ENCODE peak calls at places on chromosomes 2 and 18, in six cellular contexts. One of them, this sample, is unnamed. For H3K36me3, the result is how much of the 10 kb centered on the place peaks cover.

GRCh38 chr2:241560883-241561474 is 2.4 kb downstream of the BOK start:
- DNase-seq in GM12878: no peak
- DNase-seq in mucosa of descending colon: no peak
- DNase-seq in SK-N-SH: peak
- DNase-seq in hepatocyte: no peak
- DNase-seq in cardiac muscle cell: no peak
- DNase-seq in this sample: no peak

GRCh38 chr2:99550368-99550767 is 60.6 kb upstream of the REV1 start:
- DNase-seq in SK-N-SH: no peak
- DNase-seq in cardiac muscle cell: no peak
- DNase-seq in mucosa of descending colon: no peak
- DNase-seq in GM12878: no peak
- DNase-seq in hepatocyte: no peak
- DNase-seq in this sample: no peak

GRCh38 chr2:225002656-225003045 is 39.6 kb downstream of the DOCK10 start:
- DNase-seq in cardiac muscle cell: peak
- DNase-seq in hepatocyte: no peak
- DNase-seq in GM12878: peak
- DNase-seq in mucosa of descending colon: no peak
- DNase-seq in SK-N-SH: no peak
- DNase-seq in this sample: peak

GRCh38 chr2:224934542-224935188 is 107.6 kb downstream of the DOCK10 start:
- DNase-seq in GM12878: no peak
- DNase-seq in mucosa of descending colon: no peak
- DNase-seq in hepatocyte: no peak
- DNase-seq in cardiac muscle cell: no peak
- DNase-seq in SK-N-SH: no peak
- DNase-seq in this sample: no peak

GRCh38 chr18:42574871-42575270 is 540.6 kb downstream of the RIT2 start:
- DNase-seq in hepatocyte: no peak
- DNase-seq in GM12878: no peak
- DNase-seq in SK-N-SH: no peak
- DNase-seq in cardiac muscle cell: no peak
- DNase-seq in mucosa of descending colon: no peak
- DNase-seq in this sample: no peak

GRCh38 chr2:62939735-62940491 is 110.7 kb upstream of the OTX1 start:
- DNase-seq in hepatocyte: no peak
- DNase-seq in GM12878: no peak
- DNase-seq in cardiac muscle cell: no peak
- DNase-seq in SK-N-SH: no peak
- DNase-seq in mucosa of descending colon: no peak
- DNase-seq in this sample: no peak

GRCh38 chr2:184031402-184032147 is 566.8 kb upstream of the ZNF804A start:
- DNase-seq in SK-N-SH: no peak
- DNase-seq in hepatocyte: no peak
- DNase-seq in cardiac muscle cell: no peak
- DNase-seq in GM12878: no peak
- DNase-seq in mucosa of descending colon: no peak
- DNase-seq in this sample: no peak

GRCh38 chr18:58758606-58759005 is 87.3 kb downstream of the MALT1 start:
- DNase-seq in mucosa of descending colon: no peak
- DNase-seq in GM12878: no peak
- DNase-seq in cardiac muscle cell: no peak
- DNase-seq in SK-N-SH: no peak
- DNase-seq in hepatocyte: no peak
- DNase-seq in this sample: peak

GRCh38 chr2:109255594-109255993 is 126.6 kb downstream of the SH3RF3 start:
- DNase-seq in GM12878: no peak
- DNase-seq in SK-N-SH: no peak
- DNase-seq in cardiac muscle cell: no peak
- DNase-seq in mucosa of descending colon: no peak
- DNase-seq in hepatocyte: no peak
- DNase-seq in this sample: no peak

GRCh38 chr2:165776013-165776412 is 18.0 kb downstream of the GALNT3 start:
- DNase-seq in mucosa of descending colon: no peak
- DNase-seq in hepatocyte: no peak
- DNase-seq in SK-N-SH: no peak
- DNase-seq in GM12878: no peak
- DNase-seq in cardiac muscle cell: no peak
- DNase-seq in this sample: no peak

GRCh38 chr2:215362562-215362904 is 50.7 kb downstream of the ATIC start:
- DNase-seq in GM12878: no peak
- DNase-seq in SK-N-SH: no peak
- DNase-seq in hepatocyte: no peak
- DNase-seq in mucosa of descending colon: no peak
- DNase-seq in cardiac muscle cell: no peak
- DNase-seq in this sample: no peak

GRCh38 chr2:160288324-160288723 is 88.3 kb upstream of the ITGB6 start:
- DNase-seq in GM12878: no peak
- DNase-seq in mucosa of descending colon: no peak
- DNase-seq in hepatocyte: no peak
- DNase-seq in SK-N-SH: no peak
- DNase-seq in cardiac muscle cell: no peak
- DNase-seq in this sample: no peak

GRCh38 chr2:128064353-128064752 is 26.6 kb upstream of the UGGT1 start:
- DNase-seq in mucosa of descending colon: no peak
- DNase-seq in hepatocyte: no peak
- DNase-seq in SK-N-SH: no peak
- DNase-seq in cardiac muscle cell: no peak
- DNase-seq in GM12878: no peak
- DNase-seq in this sample: no peak

GRCh38 chr2:144320491-144320890 is 199.4 kb downstream of the ZEB2 start:
- DNase-seq in GM12878: no peak
- DNase-seq in mucosa of descending colon: no peak
- DNase-seq in hepatocyte: no peak
- DNase-seq in SK-N-SH: no peak
- DNase-seq in cardiac muscle cell: no peak
- DNase-seq in this sample: peak

GRCh38 chr2:226030369-226031077 is 631.0 kb downstream of the NYAP2 start:
- DNase-seq in hepatocyte: peak
- DNase-seq in GM12878: no peak
- DNase-seq in mucosa of descending colon: no peak
- DNase-seq in cardiac muscle cell: peak
- DNase-seq in SK-N-SH: peak
- DNase-seq in this sample: no peak

GRCh38 chr18:41828137-41828536 is 126.9 kb upstream of the PIK3C3 start:
- DNase-seq in cardiac muscle cell: no peak
- DNase-seq in mucosa of descending colon: no peak
- DNase-seq in GM12878: no peak
- DNase-seq in SK-N-SH: no peak
- DNase-seq in hepatocyte: no peak
- DNase-seq in this sample: no peak

GRCh38 chr2:218865396-218865795 is 5.8 kb downstream of the WNT6 start:
- DNase-seq in SK-N-SH: peak
- DNase-seq in mucosa of descending colon: no peak
- DNase-seq in cardiac muscle cell: no peak
- DNase-seq in hepatocyte: no peak
- DNase-seq in GM12878: no peak
- DNase-seq in this sample: peak

GRCh38 chr2:121596221-121597080 is 52.8 kb downstream of the CLASP1 start:
- DNase-seq in mucosa of descending colon: no peak
- DNase-seq in cardiac muscle cell: peak
- DNase-seq in GM12878: peak
- DNase-seq in SK-N-SH: peak
- DNase-seq in hepatocyte: peak
- DNase-seq in this sample: peak

GRCh38 chr2:239156516-239157265 is 244.1 kb downstream of the HDAC4 start:
- DNase-seq in hepatocyte: no peak
- DNase-seq in GM12878: no peak
- DNase-seq in cardiac muscle cell: no peak
- DNase-seq in SK-N-SH: peak
- DNase-seq in mucosa of descending colon: peak
- DNase-seq in this sample: peak

GRCh38 chr2:112708968-112709367 is 11.9 kb upstream of the NT5DC4 start:
- DNase-seq in SK-N-SH: no peak
- DNase-seq in GM12878: no peak
- DNase-seq in cardiac muscle cell: peak
- DNase-seq in mucosa of descending colon: no peak
- DNase-seq in hepatocyte: no peak
- DNase-seq in this sample: no peak

GRCh38 chr2:229431331-229431954 is 160.4 kb upstream of the PID1 start:
- DNase-seq in GM12878: no peak
- DNase-seq in SK-N-SH: peak
- DNase-seq in hepatocyte: peak
- DNase-seq in cardiac muscle cell: peak
- DNase-seq in mucosa of descending colon: no peak
- DNase-seq in this sample: no peak

GRCh38 chr18:13107074-13107473 is 111.5 kb upstream of the LDLRAD4 start:
- DNase-seq in mucosa of descending colon: no peak
- DNase-seq in GM12878: no peak
- DNase-seq in SK-N-SH: no peak
- DNase-seq in hepatocyte: no peak
- DNase-seq in cardiac muscle cell: no peak
- DNase-seq in this sample: no peak

GRCh38 chr18:59501876-59502221 is 142.8 kb upstream of the LMAN1 start:
- DNase-seq in SK-N-SH: no peak
- DNase-seq in GM12878: no peak
- DNase-seq in cardiac muscle cell: no peak
- DNase-seq in mucosa of descending colon: no peak
- DNase-seq in hepatocyte: no peak
- DNase-seq in this sample: no peak

GRCh38 chr2:225041210-225041870 is 928 bp downstream of the DOCK10 start:
- DNase-seq in SK-N-SH: peak
- DNase-seq in mucosa of descending colon: peak
- DNase-seq in cardiac muscle cell: no peak
- DNase-seq in hepatocyte: no peak
- DNase-seq in GM12878: peak
- DNase-seq in this sample: peak

GRCh38 chr2:186459009-186459408 is 27.1 kb upstream of the ZC3H15 start:
- DNase-seq in mucosa of descending colon: no peak
- DNase-seq in cardiac muscle cell: no peak
- DNase-seq in GM12878: no peak
- DNase-seq in hepatocyte: peak
- DNase-seq in SK-N-SH: no peak
- DNase-seq in this sample: no peak

GRCh38 chr18:20971886-20972267 is 139.7 kb downstream of the ROCK1 start:
- DNase-seq in cardiac muscle cell: peak
- DNase-seq in hepatocyte: peak
- DNase-seq in mucosa of descending colon: no peak
- DNase-seq in GM12878: no peak
- DNase-seq in SK-N-SH: peak
- DNase-seq in this sample: no peak

GRCh38 chr2:80489718-80490117 is 185.2 kb upstream of the LRRTM1 start:
- DNase-seq in hepatocyte: no peak
- DNase-seq in GM12878: no peak
- DNase-seq in mucosa of descending colon: no peak
- DNase-seq in SK-N-SH: no peak
- DNase-seq in cardiac muscle cell: no peak
- DNase-seq in this sample: no peak

GRCh38 chr2:185201063-185201462 is 537.5 kb upstream of the FSIP2 start:
- DNase-seq in mucosa of descending colon: no peak
- DNase-seq in hepatocyte: no peak
- DNase-seq in GM12878: no peak
- DNase-seq in cardiac muscle cell: no peak
- DNase-seq in SK-N-SH: no peak
- DNase-seq in this sample: no peak

GRCh38 chr18:1037766-1038165 is 133.1 kb downstream of the ADCYAP1 start:
- DNase-seq in cardiac muscle cell: no peak
- DNase-seq in GM12878: no peak
- DNase-seq in mucosa of descending colon: no peak
- DNase-seq in SK-N-SH: no peak
- DNase-seq in hepatocyte: no peak
- DNase-seq in this sample: no peak

GRCh38 chr2:46331099-46331766 is 34.0 kb downstream of the EPAS1 start:
- DNase-seq in cardiac muscle cell: no peak
- DNase-seq in SK-N-SH: peak
- DNase-seq in hepatocyte: peak
- DNase-seq in GM12878: no peak
- DNase-seq in mucosa of descending colon: no peak
- DNase-seq in this sample: no peak

GRCh38 chr2:7524211-7524594 is 607.0 kb downstream of the RNF144A start:
- DNase-seq in cardiac muscle cell: no peak
- DNase-seq in GM12878: no peak
- DNase-seq in mucosa of descending colon: no peak
- DNase-seq in SK-N-SH: no peak
- DNase-seq in hepatocyte: no peak
- DNase-seq in this sample: no peak

GRCh38 chr2:157318884-157319283 is 6.7 kb downstream of the ERMN start:
- DNase-seq in mucosa of descending colon: no peak
- DNase-seq in cardiac muscle cell: no peak
- DNase-seq in GM12878: no peak
- DNase-seq in SK-N-SH: no peak
- DNase-seq in hepatocyte: no peak
- DNase-seq in this sample: no peak

GRCh38 chr2:113390133-113390849 is 47.2 kb upstream of the ZNG1B start:
- DNase-seq in GM12878: peak
- DNase-seq in SK-N-SH: peak
- DNase-seq in cardiac muscle cell: peak
- DNase-seq in hepatocyte: peak
- DNase-seq in mucosa of descending colon: no peak
- DNase-seq in this sample: no peak

GRCh38 chr18:421236-422155 is 79.0 kb downstream of the COLEC12 start:
- DNase-seq in mucosa of descending colon: no peak
- DNase-seq in SK-N-SH: no peak
- DNase-seq in GM12878: no peak
- DNase-seq in cardiac muscle cell: no peak
- DNase-seq in hepatocyte: no peak
- DNase-seq in this sample: no peak

GRCh38 chr2:228839506-228839905 is 431.6 kb downstream of the PID1 start:
- DNase-seq in SK-N-SH: no peak
- DNase-seq in GM12878: no peak
- DNase-seq in cardiac muscle cell: no peak
- DNase-seq in mucosa of descending colon: no peak
- DNase-seq in hepatocyte: no peak
- DNase-seq in this sample: no peak

GRCh38 chr2:232770207-232770606 is 6.2 kb downstream of the KCNJ13 start:
- DNase-seq in cardiac muscle cell: no peak
- DNase-seq in hepatocyte: no peak
- DNase-seq in GM12878: no peak
- DNase-seq in mucosa of descending colon: no peak
- DNase-seq in SK-N-SH: no peak
- DNase-seq in this sample: no peak
- H3K36me3 ChIP-seq in cardiac muscle cell: under half
- H3K36me3 ChIP-seq in hepatocyte: under half
- H3K36me3 ChIP-seq in GM12878: under half
- H3K36me3 ChIP-seq in mucosa of descending colon: under half
- H3K36me3 ChIP-seq in SK-N-SH: half or more
- H3K36me3 ChIP-seq in this sample: under half

GRCh38 chr2:10234013-10234306 is 68.7 kb upstream of the HPCAL1 start:
- DNase-seq in hepatocyte: no peak
- DNase-seq in mucosa of descending colon: peak
- DNase-seq in GM12878: no peak
- DNase-seq in SK-N-SH: no peak
- DNase-seq in cardiac muscle cell: no peak
- DNase-seq in this sample: no peak
- TF ChIP-seq CTCF in hepatocyte: no peak
- TF ChIP-seq CTCF in mucosa of descending colon: no peak
- TF ChIP-seq CTCF in GM12878: no peak
- TF ChIP-seq CTCF in SK-N-SH: no peak
- TF ChIP-seq CTCF in cardiac muscle cell: no peak
- TF ChIP-seq CTCF in this sample: no peak

GRCh38 chr2:26279886-26280285 is 35.1 kb downstream of the HADHB start:
- DNase-seq in hepatocyte: no peak
- DNase-seq in SK-N-SH: no peak
- DNase-seq in GM12878: no peak
- DNase-seq in cardiac muscle cell: no peak
- DNase-seq in mucosa of descending colon: no peak
- DNase-seq in this sample: no peak
- H3K36me3 ChIP-seq in hepatocyte: under half
- H3K36me3 ChIP-seq in SK-N-SH: half or more
- H3K36me3 ChIP-seq in GM12878: under half
- H3K36me3 ChIP-seq in cardiac muscle cell: half or more
- H3K36me3 ChIP-seq in mucosa of descending colon: under half
- H3K36me3 ChIP-seq in this sample: half or more

GRCh38 chr2:20506281-20506685 is 59.4 kb downstream of the RHOB start:
- DNase-seq in mucosa of descending colon: no peak
- DNase-seq in hepatocyte: no peak
- DNase-seq in SK-N-SH: no peak
- DNase-seq in GM12878: no peak
- DNase-seq in cardiac muscle cell: no peak
- DNase-seq in this sample: no peak
- TF ChIP-seq CTCF in mucosa of descending colon: no peak
- TF ChIP-seq CTCF in hepatocyte: peak
- TF ChIP-seq CTCF in SK-N-SH: peak
- TF ChIP-seq CTCF in GM12878: no peak
- TF ChIP-seq CTCF in cardiac muscle cell: peak
- TF ChIP-seq CTCF in this sample: no peak